ENCODE peak calls at places on chromosomes 11 and 22, in nine cellular contexts. One of them, this sample, is unnamed.

GRCh38 chr22:44753189-44754042 is 1.0 kb downstream of the ARHGAP8 start:
- DNase-seq in suprapubic skin: no peak
- DNase-seq in ascending aorta: no peak
- DNase-seq in heart left ventricle: no peak
- DNase-seq in heart right ventricle: no peak
- DNase-seq in mesendoderm: peak; percentile 56
- DNase-seq in tibial artery: no peak
- DNase-seq in ovary: no peak
- DNase-seq in CD8-positive, alpha-beta T cell: no peak
- DNase-seq in this sample: peak; percentile 65

GRCh38 chr22:19554834-19555404 is 30.7 kb upstream of the CLDN5 start:
- DNase-seq in suprapubic skin: no peak
- DNase-seq in ascending aorta: no peak
- DNase-seq in heart left ventricle: no peak
- DNase-seq in heart right ventricle: no peak
- DNase-seq in mesendoderm: peak; percentile 93
- DNase-seq in tibial artery: no peak
- DNase-seq in ovary: no peak
- DNase-seq in CD8-positive, alpha-beta T cell: no peak
- DNase-seq in this sample: peak; percentile 65

GRCh38 chr11:133946541-133947297 is 10.0 kb downstream of the IGSF9B start:
- DNase-seq in suprapubic skin: no peak
- DNase-seq in ascending aorta: no peak
- DNase-seq in heart left ventricle: peak; percentile 62
- DNase-seq in heart right ventricle: peak; percentile 52
- DNase-seq in mesendoderm: no peak
- DNase-seq in tibial artery: peak; percentile 70
- DNase-seq in ovary: no peak
- DNase-seq in CD8-positive, alpha-beta T cell: peak; percentile 44
- DNase-seq in this sample: no peak

GRCh38 chr22:23904855-23905254 is 10.7 kb downstream of the MIF start:
- DNase-seq in suprapubic skin: no peak
- DNase-seq in ascending aorta: no peak
- DNase-seq in heart left ventricle: peak; percentile 26
- DNase-seq in heart right ventricle: peak; percentile 60
- DNase-seq in mesendoderm: no peak
- DNase-seq in tibial artery: peak; percentile 38
- DNase-seq in ovary: no peak
- DNase-seq in CD8-positive, alpha-beta T cell: no peak
- DNase-seq in this sample: no peak

GRCh38 chr11:45298718-45299117 is 12.6 kb upstream of the SYT13 start:
- DNase-seq in suprapubic skin: no peak
- DNase-seq in ascending aorta: no peak
- DNase-seq in heart left ventricle: no peak
- DNase-seq in heart right ventricle: no peak
- DNase-seq in mesendoderm: peak; percentile 44
- DNase-seq in tibial artery: no peak
- DNase-seq in ovary: no peak
- DNase-seq in CD8-positive, alpha-beta T cell: no peak
- DNase-seq in this sample: no peak

GRCh38 chr11:77170107-77170506 is 42.1 kb downstream of the MYO7A start:
- DNase-seq in suprapubic skin: no peak
- DNase-seq in ascending aorta: no peak
- DNase-seq in heart left ventricle: no peak
- DNase-seq in heart right ventricle: no peak
- DNase-seq in mesendoderm: peak; percentile 94
- DNase-seq in tibial artery: no peak
- DNase-seq in ovary: no peak
- DNase-seq in CD8-positive, alpha-beta T cell: no peak
- DNase-seq in this sample: no peak

GRCh38 chr22:47045691-47046410 is 283.4 kb downstream of the TBC1D22A start:
- DNase-seq in suprapubic skin: peak; percentile 56
- DNase-seq in ascending aorta: no peak
- DNase-seq in heart left ventricle: no peak
- DNase-seq in heart right ventricle: no peak
- DNase-seq in mesendoderm: no peak
- DNase-seq in tibial artery: peak; percentile 53
- DNase-seq in ovary: no peak
- DNase-seq in CD8-positive, alpha-beta T cell: no peak
- DNase-seq in this sample: no peak

GRCh38 chr11:61429691-61430582 is at the start of the genes CPSF7 and SDHAF2:
- DNase-seq in suprapubic skin: peak; percentile 97
- DNase-seq in ascending aorta: peak; percentile 98
- DNase-seq in heart left ventricle: peak; percentile 97
- DNase-seq in heart right ventricle: peak; percentile 97
- DNase-seq in mesendoderm: peak; percentile 98
- DNase-seq in tibial artery: peak; percentile 98
- DNase-seq in ovary: peak; percentile 96
- DNase-seq in CD8-positive, alpha-beta T cell: peak; percentile 98
- DNase-seq in this sample: peak; percentile 95

GRCh38 chr11:72358461-72359405 is 75.6 kb downstream of the CLPB start:
- DNase-seq in suprapubic skin: no peak
- DNase-seq in ascending aorta: no peak
- DNase-seq in heart left ventricle: no peak
- DNase-seq in heart right ventricle: no peak
- DNase-seq in mesendoderm: no peak
- DNase-seq in tibial artery: no peak
- DNase-seq in ovary: no peak
- DNase-seq in CD8-positive, alpha-beta T cell: no peak
- DNase-seq in this sample: no peak

GRCh38 chr22:45240137-45240809 is 421 bp downstream of the KIAA0930 start:
- DNase-seq in suprapubic skin: no peak
- DNase-seq in ascending aorta: no peak
- DNase-seq in heart left ventricle: no peak
- DNase-seq in heart right ventricle: peak; percentile 42
- DNase-seq in mesendoderm: peak; percentile 34
- DNase-seq in tibial artery: no peak
- DNase-seq in ovary: peak; percentile 43
- DNase-seq in CD8-positive, alpha-beta T cell: peak; percentile 39
- DNase-seq in this sample: no peak

GRCh38 chr11:114448749-114449484 is 9.7 kb downstream of the REXO2 start:
- DNase-seq in suprapubic skin: no peak
- DNase-seq in ascending aorta: no peak
- DNase-seq in heart left ventricle: no peak
- DNase-seq in heart right ventricle: no peak
- DNase-seq in mesendoderm: no peak
- DNase-seq in tibial artery: no peak
- DNase-seq in ovary: no peak
- DNase-seq in CD8-positive, alpha-beta T cell: no peak
- DNase-seq in this sample: no peak

GRCh38 chr11:91220476-91221202 is 997.8 kb upstream of the CHORDC1 start:
- DNase-seq in suprapubic skin: no peak
- DNase-seq in ascending aorta: no peak
- DNase-seq in heart left ventricle: no peak
- DNase-seq in heart right ventricle: no peak
- DNase-seq in mesendoderm: no peak
- DNase-seq in tibial artery: no peak
- DNase-seq in ovary: no peak
- DNase-seq in CD8-positive, alpha-beta T cell: no peak
- DNase-seq in this sample: no peak

GRCh38 chr11:64687204-64687603 is 35.8 kb downstream of the NRXN2 start:
- DNase-seq in suprapubic skin: no peak
- DNase-seq in ascending aorta: peak; percentile 84
- DNase-seq in heart left ventricle: peak; percentile 47
- DNase-seq in heart right ventricle: peak; percentile 58
- DNase-seq in mesendoderm: no peak
- DNase-seq in tibial artery: peak; percentile 95
- DNase-seq in ovary: peak; percentile 28
- DNase-seq in CD8-positive, alpha-beta T cell: no peak
- DNase-seq in this sample: peak; percentile 20

GRCh38 chr22:45082795-45083194 is 73.0 kb upstream of the PHF21B start:
- DNase-seq in suprapubic skin: no peak
- DNase-seq in ascending aorta: no peak
- DNase-seq in heart left ventricle: no peak
- DNase-seq in heart right ventricle: no peak
- DNase-seq in mesendoderm: peak; percentile 50
- DNase-seq in tibial artery: no peak
- DNase-seq in ovary: no peak
- DNase-seq in CD8-positive, alpha-beta T cell: no peak
- DNase-seq in this sample: no peak

GRCh38 chr11:119800171-119800570 is 71.2 kb upstream of the NECTIN1 start:
- DNase-seq in suprapubic skin: no peak
- DNase-seq in ascending aorta: no peak
- DNase-seq in heart left ventricle: no peak
- DNase-seq in heart right ventricle: no peak
- DNase-seq in mesendoderm: no peak
- DNase-seq in tibial artery: no peak
- DNase-seq in ovary: no peak
- DNase-seq in CD8-positive, alpha-beta T cell: no peak
- DNase-seq in this sample: no peak

GRCh38 chr11:69557266-69557665 is 75.8 kb downstream of the LINC01488 start:
- DNase-seq in suprapubic skin: peak; percentile 36
- DNase-seq in ascending aorta: peak; percentile 15
- DNase-seq in heart left ventricle: no peak
- DNase-seq in heart right ventricle: no peak
- DNase-seq in mesendoderm: no peak
- DNase-seq in tibial artery: no peak
- DNase-seq in ovary: no peak
- DNase-seq in CD8-positive, alpha-beta T cell: no peak
- DNase-seq in this sample: no peak

DNA sequence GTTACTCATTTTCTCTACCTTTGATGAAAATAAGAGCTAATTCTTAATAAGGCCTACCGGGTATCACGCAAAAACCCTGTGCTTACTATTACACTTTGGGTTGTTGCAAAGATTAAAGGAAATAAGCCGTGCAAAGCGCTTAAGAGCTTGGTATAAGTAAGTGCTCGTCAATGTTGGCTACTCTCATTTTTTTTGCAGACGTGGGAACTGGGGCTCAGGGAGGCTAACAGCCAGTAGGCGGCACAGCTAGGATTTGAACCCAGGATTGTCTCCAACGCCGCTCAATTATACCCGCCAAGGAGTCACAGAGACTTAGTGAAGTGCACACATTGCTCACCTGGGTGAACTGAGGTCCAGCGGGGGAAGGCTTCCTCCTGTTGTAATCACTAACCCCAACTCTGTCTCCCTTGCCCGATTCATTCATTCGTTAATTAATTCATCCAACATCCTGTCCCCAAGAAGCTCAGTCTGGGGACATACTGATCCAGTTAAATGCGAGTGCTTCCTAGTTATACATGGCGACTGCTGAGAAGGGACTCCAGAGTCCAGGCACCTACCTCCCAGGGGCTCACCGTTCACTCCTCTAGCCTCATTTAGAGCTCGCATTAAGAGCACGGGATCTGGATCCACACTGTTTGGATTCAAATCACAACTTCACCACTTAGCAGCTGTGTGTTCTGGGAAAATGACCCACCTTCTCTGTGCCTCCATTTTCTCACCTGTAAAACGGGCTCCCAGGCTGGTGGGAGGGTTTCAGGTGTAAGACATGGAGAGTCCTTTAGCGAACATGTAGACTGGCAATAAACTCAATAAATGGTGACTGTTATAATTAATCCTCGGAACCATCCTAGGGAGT is 869 bp upstream of the MTFP1 start:
- DNase-seq in suprapubic skin: no peak
- DNase-seq in ascending aorta: no peak
- DNase-seq in heart left ventricle: no peak
- DNase-seq in heart right ventricle: no peak
- DNase-seq in mesendoderm: peak; percentile 63
- DNase-seq in tibial artery: no peak
- DNase-seq in ovary: no peak
- DNase-seq in CD8-positive, alpha-beta T cell: no peak
- DNase-seq in this sample: no peak
- H3K4me1 ChIP-seq in suprapubic skin: peaks cover 67% of the 10 kb centered on the region
- H3K4me1 ChIP-seq in ascending aorta: peaks cover 35% of the 10 kb centered on the region
- H3K4me1 ChIP-seq in heart left ventricle: peaks cover 22% of the 10 kb centered on the region
- H3K4me1 ChIP-seq in heart right ventricle: peaks cover 44% of the 10 kb centered on the region
- H3K4me1 ChIP-seq in mesendoderm: peaks cover 17% of the 10 kb centered on the region
- H3K4me1 ChIP-seq in tibial artery: peaks cover 35% of the 10 kb centered on the region
- H3K4me1 ChIP-seq in ovary: peaks cover 6% of the 10 kb centered on the region
- H3K4me1 ChIP-seq in CD8-positive, alpha-beta T cell: peaks cover 41% of the 10 kb centered on the region
- H3K4me1 ChIP-seq in this sample: peaks cover 28% of the 10 kb centered on the region

DNA sequence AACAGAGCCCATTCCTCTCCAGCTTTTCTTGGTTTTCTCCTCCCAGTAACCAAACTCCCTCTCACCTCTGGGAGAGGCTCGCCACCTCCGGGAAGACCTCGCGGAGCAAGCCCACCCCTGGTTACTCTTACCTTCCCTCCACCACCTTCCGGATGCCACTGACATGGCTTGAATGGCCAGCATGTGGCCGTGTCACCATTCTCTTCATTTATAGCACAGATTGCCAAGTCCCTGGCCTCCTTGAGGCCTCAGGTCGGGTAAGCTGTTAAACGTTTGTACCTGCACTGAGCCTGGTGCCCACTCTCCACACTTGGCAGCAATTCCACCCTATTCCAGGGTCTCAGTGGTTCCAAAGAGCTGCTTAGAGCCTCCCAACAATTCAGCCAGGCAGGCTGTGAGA is 8.0 kb upstream of the FXYD2 start:
- DNase-seq in suprapubic skin: no peak
- DNase-seq in ascending aorta: no peak
- DNase-seq in heart left ventricle: peak; percentile 2
- DNase-seq in heart right ventricle: no peak
- DNase-seq in mesendoderm: no peak
- DNase-seq in tibial artery: peak; percentile 52
- DNase-seq in ovary: peak; percentile 15
- DNase-seq in CD8-positive, alpha-beta T cell: no peak
- DNase-seq in this sample: no peak
- H3K27ac ChIP-seq in suprapubic skin: no peak overlapping the region
- H3K27ac ChIP-seq in ascending aorta: no peak overlapping the region
- H3K27ac ChIP-seq in heart left ventricle: no peak overlapping the region
- H3K27ac ChIP-seq in heart right ventricle: no peak overlapping the region
- H3K27ac ChIP-seq in mesendoderm: no peak overlapping the region
- H3K27ac ChIP-seq in tibial artery: no peak overlapping the region
- H3K27ac ChIP-seq in ovary: no peak overlapping the region
- H3K27ac ChIP-seq in CD8-positive, alpha-beta T cell: no peak overlapping the region
- H3K27ac ChIP-seq in this sample: no peak overlapping the region

DNA sequence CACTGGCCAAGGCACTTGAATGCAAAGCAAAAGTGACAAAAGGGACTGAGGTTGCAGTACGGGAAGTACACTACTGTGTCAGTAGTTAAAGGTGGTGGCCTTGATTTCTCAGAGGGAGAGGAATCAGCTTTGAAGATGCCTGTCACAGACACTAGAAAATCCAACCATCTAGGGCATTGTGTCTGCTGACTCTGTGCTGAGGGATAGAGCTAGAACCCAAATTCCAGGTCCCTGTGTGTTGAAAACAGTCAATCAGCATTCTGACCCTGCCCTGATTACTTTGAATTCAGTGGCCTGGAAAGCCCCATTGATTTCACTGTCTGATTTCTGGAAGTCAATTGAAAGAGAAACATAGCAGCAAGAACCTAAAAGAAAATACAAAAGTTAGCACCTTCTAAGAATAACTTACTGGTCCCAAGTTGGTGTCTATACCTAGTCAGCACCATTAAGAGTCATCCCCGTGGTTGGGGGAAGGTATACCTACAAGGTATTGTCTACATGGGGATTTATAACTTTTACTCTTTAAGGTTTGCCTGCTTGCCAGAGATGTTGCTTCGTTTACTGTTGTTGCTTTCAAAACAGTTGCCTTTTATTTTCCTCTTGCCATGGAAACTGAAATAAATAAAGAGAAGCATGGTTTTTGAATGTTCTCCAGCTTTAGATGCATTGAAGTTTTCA is 97.2 kb downstream of the PDHX start:
- DNase-seq in suprapubic skin: no peak
- DNase-seq in ascending aorta: no peak
- DNase-seq in heart left ventricle: no peak
- DNase-seq in heart right ventricle: no peak
- DNase-seq in mesendoderm: no peak
- DNase-seq in tibial artery: no peak
- DNase-seq in ovary: no peak
- DNase-seq in CD8-positive, alpha-beta T cell: peak; percentile 36
- DNase-seq in this sample: no peak
- H3K4me1 ChIP-seq in suprapubic skin: peaks cover 36% of the 10 kb centered on the region
- H3K4me1 ChIP-seq in ascending aorta: no peaks in the 10 kb centered on the region
- H3K4me1 ChIP-seq in heart left ventricle: no peaks in the 10 kb centered on the region
- H3K4me1 ChIP-seq in heart right ventricle: no peaks in the 10 kb centered on the region
- H3K4me1 ChIP-seq in mesendoderm: peaks cover 8% of the 10 kb centered on the region
- H3K4me1 ChIP-seq in tibial artery: no peaks in the 10 kb centered on the region
- H3K4me1 ChIP-seq in ovary: no peaks in the 10 kb centered on the region
- H3K4me1 ChIP-seq in CD8-positive, alpha-beta T cell: peaks cover 21% of the 10 kb centered on the region
- H3K4me1 ChIP-seq in this sample: no peaks in the 10 kb centered on the region

GRCh38 chr11:95228081-95228859 is 2.7 kb downstream of the SESN3 start:
- DNase-seq in suprapubic skin: no peak
- DNase-seq in ascending aorta: no peak
- DNase-seq in heart left ventricle: no peak
- DNase-seq in heart right ventricle: no peak
- DNase-seq in mesendoderm: no peak
- DNase-seq in tibial artery: no peak
- DNase-seq in ovary: no peak
- DNase-seq in CD8-positive, alpha-beta T cell: no peak
- DNase-seq in this sample: no peak
- H3K27ac ChIP-seq in suprapubic skin: peak overlapping the region; percentile 22
- H3K27ac ChIP-seq in ascending aorta: no peak overlapping the region
- H3K27ac ChIP-seq in heart left ventricle: no peak overlapping the region
- H3K27ac ChIP-seq in heart right ventricle: no peak overlapping the region
- H3K27ac ChIP-seq in mesendoderm: no peak overlapping the region
- H3K27ac ChIP-seq in tibial artery: peak overlapping the region; percentile 80
- H3K27ac ChIP-seq in ovary: no peak overlapping the region
- H3K27ac ChIP-seq in CD8-positive, alpha-beta T cell: no peak overlapping the region
- H3K27ac ChIP-seq in this sample: peak overlapping the region; percentile 35

This sample was measured in breast epithelium.